ENCODE peak calls at places on chromosomes 13 and 19, in five cellular contexts. U, H, L, W and C are unnamed samples.

GRCh38 chr19:48501961-48502719 is 9.5 kb downstream of the LMTK3 start:
- DNase-seq in U (peak; percentile 88), H (no peak), L (peak; percentile 95), W (no peak), C (peak; percentile 90)

GRCh38 chr19:4183967-4184717 is 1.7 kb downstream of the ANKRD24 start:
- DNase-seq in W (no peak), H (no peak), L (no peak), U (no peak), C (no peak)

GRCh38 chr13:83221813-83222241 is 660.4 kb downstream of the SLITRK1 start:
- DNase-seq in H (no peak), W (no peak), U (no peak), L (no peak), C (no peak)

GRCh38 chr13:35917252-35917941 is 213.8 kb downstream of the DCLK1 start:
- DNase-seq in U (no peak), L (no peak), H (no peak), W (no peak), C (no peak)

GRCh38 chr19:14553939-14554243 is 18.0 kb downstream of the NDUFB7 start:
- DNase-seq in U (no peak), L (no peak), H (no peak), W (no peak), C (no peak)

GRCh38 chr19:14363203-14364097 is 17.8 kb upstream of the ADGRE5 start:
- DNase-seq in H (no peak), W (peak; percentile 86), L (peak; percentile 88), U (peak; percentile 38), C (peak; percentile 82)

GRCh38 chr19:16684216-16684615 is 23.3 kb downstream of the TMEM38A start:
- DNase-seq in U (no peak), H (no peak), L (no peak), W (no peak), C (no peak)

GRCh38 chr13:44879452-44880058 is 109.7 kb downstream of the NUFIP1 start:
- DNase-seq in W (no peak), H (no peak), L (no peak), U (no peak), C (peak; percentile 43)

GRCh38 chr19:54682306-54682705 is 19.5 kb downstream of the LILRB4 start:
- DNase-seq in H (no peak), U (no peak), W (no peak), L (no peak), C (no peak)

GRCh38 chr19:47107201-47107952 is 6.2 kb downstream of the ZC3H4 start:
- DNase-seq in U (no peak), L (no peak), W (no peak), H (no peak), C (no peak)

GRCh38 chr13:38386421-38386820 is 36.8 kb downstream of the UFM1 start:
- DNase-seq in L (no peak), H (no peak), W (no peak), U (no peak), C (no peak)

GRCh38 chr19:13834308-13834790 is 39.1 kb downstream of the ZSWIM4 start:
- DNase-seq in W (no peak), L (no peak), H (no peak), U (no peak), C (no peak)

GRCh38 chr19:8571006-8571411 is 6.2 kb downstream of the MYO1F start:
- DNase-seq in L (no peak), U (no peak), H (peak; percentile 52), W (peak; percentile 66), C (peak; percentile 11)